ENCODE peak calls at places on chromosomes 6 and 20, in six cellular contexts. One of them, this sample, is unnamed.

GRCh38 chr6:14037402-14038277 is 79.9 kb upstream of the CD83 start:
- ATAC-seq in CD4-positive, alpha-beta T cell: no peak
- ATAC-seq in activated T-cell treated with anti-CD3 and anti-CD28 coated beads, Interleukin-2, amount 50 U/mL, for 72 hours: no peak
- ATAC-seq in activated naive CD8-positive, alpha-beta T cell treated with anti-CD3 and anti-CD28 coated beads, Interleukin-2, amount 50 U/mL, for 24 hours: peak
- ATAC-seq in omental fat pad: peak
- ATAC-seq in upper lobe of right lung: no peak
- ATAC-seq in this sample: peak

GRCh38 chr20:5113615-5113986 is 6.2 kb downstream of the PCNA start:
- ATAC-seq in activated T-cell treated with anti-CD3 and anti-CD28 coated beads, Interleukin-2, amount 50 U/mL, for 72 hours: no peak
- ATAC-seq in upper lobe of right lung: no peak
- ATAC-seq in CD4-positive, alpha-beta T cell: no peak
- ATAC-seq in omental fat pad: no peak
- ATAC-seq in activated naive CD8-positive, alpha-beta T cell treated with anti-CD3 and anti-CD28 coated beads, Interleukin-2, amount 50 U/mL, for 24 hours: no peak
- ATAC-seq in this sample: no peak

GRCh38 chr6:27129917-27130316 is 117.6 kb upstream of the PRSS16 start:
- ATAC-seq in omental fat pad: no peak
- ATAC-seq in activated naive CD8-positive, alpha-beta T cell treated with anti-CD3 and anti-CD28 coated beads, Interleukin-2, amount 50 U/mL, for 24 hours: no peak
- ATAC-seq in activated T-cell treated with anti-CD3 and anti-CD28 coated beads, Interleukin-2, amount 50 U/mL, for 72 hours: no peak
- ATAC-seq in upper lobe of right lung: no peak
- ATAC-seq in CD4-positive, alpha-beta T cell: no peak
- ATAC-seq in this sample: no peak

GRCh38 chr6:116536216-116536621 is 9.3 kb downstream of the TRAPPC3L start:
- ATAC-seq in activated T-cell treated with anti-CD3 and anti-CD28 coated beads, Interleukin-2, amount 50 U/mL, for 72 hours: peak
- ATAC-seq in activated naive CD8-positive, alpha-beta T cell treated with anti-CD3 and anti-CD28 coated beads, Interleukin-2, amount 50 U/mL, for 24 hours: no peak
- ATAC-seq in CD4-positive, alpha-beta T cell: peak
- ATAC-seq in omental fat pad: peak
- ATAC-seq in upper lobe of right lung: peak
- ATAC-seq in this sample: peak

GRCh38 chr6:52160468-52161104 is 25.6 kb upstream of the IL17A start:
- ATAC-seq in upper lobe of right lung: no peak
- ATAC-seq in activated T-cell treated with anti-CD3 and anti-CD28 coated beads, Interleukin-2, amount 50 U/mL, for 72 hours: peak
- ATAC-seq in activated naive CD8-positive, alpha-beta T cell treated with anti-CD3 and anti-CD28 coated beads, Interleukin-2, amount 50 U/mL, for 24 hours: peak
- ATAC-seq in CD4-positive, alpha-beta T cell: no peak
- ATAC-seq in omental fat pad: no peak
- ATAC-seq in this sample: peak

GRCh38 chr20:5504061-5504739 is 187.4 kb upstream of the PROKR2 start:
- ATAC-seq in omental fat pad: peak
- ATAC-seq in activated naive CD8-positive, alpha-beta T cell treated with anti-CD3 and anti-CD28 coated beads, Interleukin-2, amount 50 U/mL, for 24 hours: peak
- ATAC-seq in activated T-cell treated with anti-CD3 and anti-CD28 coated beads, Interleukin-2, amount 50 U/mL, for 72 hours: peak
- ATAC-seq in upper lobe of right lung: peak
- ATAC-seq in CD4-positive, alpha-beta T cell: no peak
- ATAC-seq in this sample: no peak

GRCh38 chr6:97215157-97215769 is 67.8 kb downstream of the MMS22L start:
- ATAC-seq in omental fat pad: no peak
- ATAC-seq in upper lobe of right lung: peak
- ATAC-seq in CD4-positive, alpha-beta T cell: no peak
- ATAC-seq in activated naive CD8-positive, alpha-beta T cell treated with anti-CD3 and anti-CD28 coated beads, Interleukin-2, amount 50 U/mL, for 24 hours: no peak
- ATAC-seq in activated T-cell treated with anti-CD3 and anti-CD28 coated beads, Interleukin-2, amount 50 U/mL, for 72 hours: no peak
- ATAC-seq in this sample: peak

GRCh38 chr20:18314786-18315406 is 26.6 kb downstream of the ZNF133 start:
- ATAC-seq in activated T-cell treated with anti-CD3 and anti-CD28 coated beads, Interleukin-2, amount 50 U/mL, for 72 hours: no peak
- ATAC-seq in CD4-positive, alpha-beta T cell: no peak
- ATAC-seq in omental fat pad: no peak
- ATAC-seq in upper lobe of right lung: peak
- ATAC-seq in activated naive CD8-positive, alpha-beta T cell treated with anti-CD3 and anti-CD28 coated beads, Interleukin-2, amount 50 U/mL, for 24 hours: no peak
- ATAC-seq in this sample: peak

GRCh38 chr20:48892849-48893352 is 28.6 kb upstream of the ARFGEF2 start:
- ATAC-seq in CD4-positive, alpha-beta T cell: no peak
- ATAC-seq in upper lobe of right lung: no peak
- ATAC-seq in activated naive CD8-positive, alpha-beta T cell treated with anti-CD3 and anti-CD28 coated beads, Interleukin-2, amount 50 U/mL, for 24 hours: no peak
- ATAC-seq in activated T-cell treated with anti-CD3 and anti-CD28 coated beads, Interleukin-2, amount 50 U/mL, for 72 hours: no peak
- ATAC-seq in omental fat pad: no peak
- ATAC-seq in this sample: no peak

GRCh38 chr6:31473780-31474725 is 23.9 kb upstream of the MICB start:
- ATAC-seq in activated T-cell treated with anti-CD3 and anti-CD28 coated beads, Interleukin-2, amount 50 U/mL, for 72 hours: no peak
- ATAC-seq in omental fat pad: no peak
- ATAC-seq in upper lobe of right lung: peak
- ATAC-seq in CD4-positive, alpha-beta T cell: no peak
- ATAC-seq in activated naive CD8-positive, alpha-beta T cell treated with anti-CD3 and anti-CD28 coated beads, Interleukin-2, amount 50 U/mL, for 24 hours: no peak
- ATAC-seq in this sample: peak

GRCh38 chr6:2221724-2222274 is 23.6 kb downstream of the GMDS start:
- ATAC-seq in CD4-positive, alpha-beta T cell: no peak
- ATAC-seq in activated T-cell treated with anti-CD3 and anti-CD28 coated beads, Interleukin-2, amount 50 U/mL, for 72 hours: peak
- ATAC-seq in omental fat pad: no peak
- ATAC-seq in upper lobe of right lung: no peak
- ATAC-seq in activated naive CD8-positive, alpha-beta T cell treated with anti-CD3 and anti-CD28 coated beads, Interleukin-2, amount 50 U/mL, for 24 hours: no peak
- ATAC-seq in this sample: peak

GRCh38 chr20:62477669-62478450 is 2.1 kb upstream of the GATA5 start:
- ATAC-seq in activated T-cell treated with anti-CD3 and anti-CD28 coated beads, Interleukin-2, amount 50 U/mL, for 72 hours: no peak
- ATAC-seq in omental fat pad: no peak
- ATAC-seq in CD4-positive, alpha-beta T cell: no peak
- ATAC-seq in upper lobe of right lung: no peak
- ATAC-seq in activated naive CD8-positive, alpha-beta T cell treated with anti-CD3 and anti-CD28 coated beads, Interleukin-2, amount 50 U/mL, for 24 hours: no peak
- ATAC-seq in this sample: no peak

GRCh38 chr6:131362070-131362469 is 211.0 kb upstream of the ARG1 start:
- ATAC-seq in upper lobe of right lung: no peak
- ATAC-seq in CD4-positive, alpha-beta T cell: no peak
- ATAC-seq in omental fat pad: no peak
- ATAC-seq in activated T-cell treated with anti-CD3 and anti-CD28 coated beads, Interleukin-2, amount 50 U/mL, for 72 hours: no peak
- ATAC-seq in activated naive CD8-positive, alpha-beta T cell treated with anti-CD3 and anti-CD28 coated beads, Interleukin-2, amount 50 U/mL, for 24 hours: no peak
- ATAC-seq in this sample: no peak

GRCh38 chr6:117771403-117771802 is 96.1 kb downstream of the NUS1 start:
- ATAC-seq in activated naive CD8-positive, alpha-beta T cell treated with anti-CD3 and anti-CD28 coated beads, Interleukin-2, amount 50 U/mL, for 24 hours: no peak
- ATAC-seq in CD4-positive, alpha-beta T cell: no peak
- ATAC-seq in upper lobe of right lung: peak
- ATAC-seq in activated T-cell treated with anti-CD3 and anti-CD28 coated beads, Interleukin-2, amount 50 U/mL, for 72 hours: no peak
- ATAC-seq in omental fat pad: no peak
- ATAC-seq in this sample: no peak

GRCh38 chr6:36781669-36782068 is 57.6 kb downstream of the CPNE5 start:
- ATAC-seq in activated T-cell treated with anti-CD3 and anti-CD28 coated beads, Interleukin-2, amount 50 U/mL, for 72 hours: no peak
- ATAC-seq in omental fat pad: no peak
- ATAC-seq in CD4-positive, alpha-beta T cell: no peak
- ATAC-seq in upper lobe of right lung: no peak
- ATAC-seq in activated naive CD8-positive, alpha-beta T cell treated with anti-CD3 and anti-CD28 coated beads, Interleukin-2, amount 50 U/mL, for 24 hours: no peak
- ATAC-seq in this sample: no peak

GRCh38 chr6:331622-332521 is 39.6 kb downstream of the DUSP22 start:
- ATAC-seq in CD4-positive, alpha-beta T cell: no peak
- ATAC-seq in omental fat pad: no peak
- ATAC-seq in upper lobe of right lung: peak
- ATAC-seq in activated T-cell treated with anti-CD3 and anti-CD28 coated beads, Interleukin-2, amount 50 U/mL, for 72 hours: peak
- ATAC-seq in activated naive CD8-positive, alpha-beta T cell treated with anti-CD3 and anti-CD28 coated beads, Interleukin-2, amount 50 U/mL, for 24 hours: no peak
- ATAC-seq in this sample: no peak

GRCh38 chr20:43187476-43188233 is 2.1 kb downstream of the PTPRT start:
- ATAC-seq in upper lobe of right lung: peak
- ATAC-seq in CD4-positive, alpha-beta T cell: no peak
- ATAC-seq in activated naive CD8-positive, alpha-beta T cell treated with anti-CD3 and anti-CD28 coated beads, Interleukin-2, amount 50 U/mL, for 24 hours: no peak
- ATAC-seq in activated T-cell treated with anti-CD3 and anti-CD28 coated beads, Interleukin-2, amount 50 U/mL, for 72 hours: no peak
- ATAC-seq in omental fat pad: peak
- ATAC-seq in this sample: no peak

GRCh38 chr20:50238081-50238800 is 47.6 kb downstream of the CEBPB start:
- ATAC-seq in CD4-positive, alpha-beta T cell: no peak
- ATAC-seq in upper lobe of right lung: no peak
- ATAC-seq in activated naive CD8-positive, alpha-beta T cell treated with anti-CD3 and anti-CD28 coated beads, Interleukin-2, amount 50 U/mL, for 24 hours: no peak
- ATAC-seq in activated T-cell treated with anti-CD3 and anti-CD28 coated beads, Interleukin-2, amount 50 U/mL, for 72 hours: no peak
- ATAC-seq in omental fat pad: no peak
- ATAC-seq in this sample: no peak

GRCh38 chr6:159434410-159434809 is 258.6 kb downstream of the SOD2 start:
- ATAC-seq in omental fat pad: no peak
- ATAC-seq in activated T-cell treated with anti-CD3 and anti-CD28 coated beads, Interleukin-2, amount 50 U/mL, for 72 hours: no peak
- ATAC-seq in upper lobe of right lung: no peak
- ATAC-seq in CD4-positive, alpha-beta T cell: no peak
- ATAC-seq in activated naive CD8-positive, alpha-beta T cell treated with anti-CD3 and anti-CD28 coated beads, Interleukin-2, amount 50 U/mL, for 24 hours: no peak
- ATAC-seq in this sample: no peak

GRCh38 chr20:18611492-18611891 is 23.6 kb downstream of the DTD1 start:
- ATAC-seq in upper lobe of right lung: no peak
- ATAC-seq in CD4-positive, alpha-beta T cell: no peak
- ATAC-seq in activated T-cell treated with anti-CD3 and anti-CD28 coated beads, Interleukin-2, amount 50 U/mL, for 72 hours: no peak
- ATAC-seq in activated naive CD8-positive, alpha-beta T cell treated with anti-CD3 and anti-CD28 coated beads, Interleukin-2, amount 50 U/mL, for 24 hours: no peak
- ATAC-seq in omental fat pad: no peak
- ATAC-seq in this sample: no peak